ENCODE peak calls at places on chromosomes 13 and 19, in nine cellular contexts. M, O, A, U, B, I, K, T and F are unnamed samples.
A peak's percentile ranks its signal among the peaks of the same experiment; 100 is the strongest.

GRCh38 chr19:33085570-33086128 is 4.7 kb downstream of the GPATCH1 start:
- DNase-seq in M (no peak), A (no peak), U (no peak), B (no peak), K (no peak), T (no peak), O (no peak), I (no peak), F (no peak)

GRCh38 chr19:49475995-49476880 is 2.2 kb downstream of the FLT3LG start:
- DNase-seq in T (peak; percentile 78), K (peak; percentile 75), U (no peak), M (no peak), A (peak; percentile 48), O (no peak), B (peak; percentile 86), I (peak; percentile 80), F (no peak)

GRCh38 chr13:52010890-52011689 is at the start of gene ATP7B:
- DNase-seq in T (no peak), B (no peak), I (no peak), M (no peak), O (no peak), A (no peak), U (no peak), K (peak; percentile 14), F (no peak)

GRCh38 chr19:33192010-33192409 is 2.1 kb upstream of the LRP3 start:
- DNase-seq in I (peak; percentile 5), M (peak; percentile 52), B (peak; percentile 50), T (no peak), A (no peak), U (no peak), O (no peak), K (no peak), F (no peak)

GRCh38 chr13:45393941-45394570 is 24.1 kb downstream of the SLC25A30 start:
- DNase-seq in T (peak; percentile 61), B (no peak), A (no peak), M (no peak), U (no peak), I (no peak), O (peak; percentile 54), K (peak; percentile 40), F (no peak)

GRCh38 chr19:3024509-3024869 is 4.6 kb downstream of the TLE2 start:
- DNase-seq in B (no peak), O (no peak), I (no peak), U (no peak), M (no peak), K (no peak), A (no peak), T (no peak), F (no peak)

GRCh38 chr13:107845911-107846310 is 369.4 kb downstream of the LIG4 start:
- DNase-seq in B (no peak), K (no peak), O (no peak), M (no peak), T (no peak), I (no peak), U (no peak), A (no peak), F (no peak)

GRCh38 chr13:27654059-27654458 is 32.4 kb downstream of the POLR1D start:
- DNase-seq in M (no peak), O (no peak), B (no peak), U (no peak), A (no peak), I (no peak), T (no peak), K (no peak), F (no peak)

GRCh38 chr19:5150902-5151741 is 182.2 kb downstream of the KDM4B start:
- DNase-seq in U (peak; percentile 49), K (no peak), I (peak; percentile 55), M (peak; percentile 54), B (peak; percentile 71), O (no peak), A (no peak), T (no peak), F (no peak)
- H3K4me3 ChIP-seq in U (no peak overlapping the region), K (no peak overlapping the region), I (no peak overlapping the region), M (no peak overlapping the region), B (no peak overlapping the region), O (no peak overlapping the region), A (no peak overlapping the region), T (no peak overlapping the region), F (no peak overlapping the region)

GRCh38 chr19:24142771-24143170 is 55.8 kb downstream of the ZNF254 start:
- DNase-seq in T (no peak), U (no peak), O (no peak), A (no peak), K (no peak), I (no peak), M (no peak), B (no peak), F (no peak)

GRCh38 chr19:24140099-24140498 is 53.1 kb downstream of the ZNF254 start:
- DNase-seq in M (no peak), K (no peak), O (peak; percentile 96), B (no peak), T (no peak), I (no peak), U (no peak), A (no peak), F (peak; percentile 83)

GRCh38 chr19:24140591-24140990 is 53.6 kb downstream of the ZNF254 start:
- DNase-seq in A (no peak), U (no peak), B (no peak), I (no peak), K (no peak), O (no peak), T (no peak), M (no peak), F (no peak)

DNA sequence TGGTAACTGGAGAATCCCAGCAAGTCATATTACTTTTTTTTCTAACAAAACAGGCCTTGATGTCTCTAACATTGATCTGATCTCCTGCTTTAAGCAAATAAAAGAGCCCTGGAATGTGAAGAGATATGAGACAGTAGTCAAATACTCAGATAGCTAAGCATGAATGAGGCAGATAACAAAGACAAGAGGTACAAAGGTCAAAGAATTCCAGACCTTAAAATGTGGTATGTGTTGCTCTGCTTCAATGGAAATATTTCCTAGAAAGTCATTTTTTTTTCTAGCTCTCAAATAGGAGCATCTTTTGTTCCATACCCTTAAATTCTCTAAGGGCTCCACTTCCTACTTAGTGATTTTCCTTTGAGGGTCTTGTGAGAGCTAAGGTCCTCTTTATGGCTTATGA is 54.6 kb downstream of the ZNF254 start:
- DNase-seq in B (no peak), U (no peak), M (no peak), I (no peak), O (no peak), A (no peak), T (no peak), K (no peak), F (no peak)
- H3K9me3 ChIP-seq in B (peaks cover 26% of the 10 kb centered on the region), U (peaks cover 12% of the 10 kb centered on the region), M (peaks cover 76% of the 10 kb centered on the region), I (peaks cover 66% of the 10 kb centered on the region), O (peaks cover 25% of the 10 kb centered on the region), A (peaks cover 28% of the 10 kb centered on the region), T (peaks cover 35% of the 10 kb centered on the region), K (peaks cover 43% of the 10 kb centered on the region), F (peaks cover 42% of the 10 kb centered on the region)

GRCh38 chr13:99686944-99687382 is 185.7 kb downstream of the TM9SF2 start:
- DNase-seq in A (no peak), M (no peak), B (no peak), I (no peak), O (no peak), U (no peak), T (no peak), K (no peak), F (no peak)
- H3K4me3 ChIP-seq in A (no peak overlapping the region), M (no peak overlapping the region), B (no peak overlapping the region), I (no peak overlapping the region), O (no peak overlapping the region), U (no peak overlapping the region), T (no peak overlapping the region), K (no peak overlapping the region), F (no peak overlapping the region)

DNA sequence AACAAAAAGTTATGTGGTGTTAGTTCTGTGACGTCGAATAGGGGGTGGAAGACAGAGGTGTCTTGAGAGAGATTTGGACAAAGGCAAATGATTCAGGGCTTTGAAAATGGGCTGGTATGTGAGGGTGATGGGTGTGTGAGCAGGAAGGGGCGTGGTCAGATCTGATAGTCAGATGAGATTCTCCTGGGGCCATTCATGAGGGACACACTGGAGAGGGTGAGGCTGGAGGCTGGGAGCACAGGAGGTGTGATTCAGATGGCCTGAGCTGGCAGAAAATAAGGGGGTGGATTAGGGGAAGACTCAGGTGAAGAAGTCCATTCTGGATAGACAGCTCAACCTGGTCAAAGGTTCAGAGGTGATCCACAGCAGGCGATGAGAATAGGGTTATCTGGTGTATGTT is 28.0 kb downstream of the CYP4F22 start:
- DNase-seq in U (no peak), T (no peak), B (no peak), A (no peak), O (no peak), K (no peak), I (no peak), M (no peak), F (no peak)
- H3K9me3 ChIP-seq in U (peaks cover 4% of the 10 kb centered on the region), T (no peaks in the 10 kb centered on the region), B (peaks cover 3% of the 10 kb centered on the region), A (no peaks in the 10 kb centered on the region), O (peaks cover 2% of the 10 kb centered on the region), K (no peaks in the 10 kb centered on the region), I (peaks cover 15% of the 10 kb centered on the region), M (no peaks in the 10 kb centered on the region), F (peaks cover 2% of the 10 kb centered on the region)

DNA sequence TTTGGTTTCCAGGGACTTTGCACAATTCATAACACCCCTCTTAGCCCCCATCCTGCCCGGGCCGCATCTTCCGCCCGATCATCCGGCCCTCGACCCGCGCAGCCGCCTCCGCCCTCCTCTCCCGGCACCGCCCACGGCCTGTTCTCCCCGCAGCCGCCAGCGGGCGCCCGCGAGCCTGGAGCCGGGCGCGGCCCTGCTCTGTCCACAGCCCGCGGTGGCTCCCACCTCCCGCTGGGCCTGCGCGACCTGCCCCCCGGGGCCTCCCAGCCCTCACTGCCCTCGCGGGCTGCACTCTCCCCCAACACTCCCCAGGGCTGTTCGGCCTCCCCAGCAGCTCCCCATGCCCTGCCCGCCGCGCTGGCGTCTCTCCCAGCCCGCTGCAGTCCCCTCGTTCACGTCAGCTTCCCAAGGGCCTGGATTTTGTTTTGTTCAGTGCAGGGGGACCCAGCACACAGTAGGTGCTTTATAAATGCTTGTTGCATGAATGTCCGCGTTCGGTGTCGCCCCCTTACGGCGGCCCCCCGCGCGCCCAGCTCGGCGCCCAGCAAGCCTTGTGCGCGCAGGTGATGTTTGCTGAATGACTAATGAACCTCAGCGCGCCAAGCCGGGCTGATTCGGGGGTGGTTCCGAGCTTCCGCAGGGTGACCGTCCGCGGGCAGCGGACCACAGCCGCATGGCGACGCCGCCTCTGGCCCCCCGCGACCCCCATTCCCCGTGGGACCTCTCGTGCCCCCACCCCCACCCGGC is 4.6 kb upstream of the APC2 start:
- DNase-seq in K (peak; percentile 78), U (no peak), M (peak; percentile 89), O (peak; percentile 35), B (peak; percentile 90), T (peak; percentile 94), A (peak; percentile 62), I (peak; percentile 89), F (no peak)
- H3K4me3 ChIP-seq in K (peak overlapping the region; percentile 48), U (peak overlapping the region; percentile 9), M (peak overlapping the region; percentile 42), O (peak overlapping the region; percentile 47), B (no peak overlapping the region), T (peak overlapping the region; percentile 70), A (peak overlapping the region; percentile 10), I (peak overlapping the region; percentile 41), F (peak overlapping the region; percentile 55)

GRCh38 chr19:54729416-54730188 is 5.4 kb downstream of the KIR3DL3 start:
- DNase-seq in I (no peak), U (no peak), A (no peak), K (no peak), O (no peak), M (no peak), T (no peak), B (no peak), F (no peak)
- H3K9me3 ChIP-seq in I (peaks cover 10% of the 10 kb centered on the region), U (no peaks in the 10 kb centered on the region), A (no peaks in the 10 kb centered on the region), K (no peaks in the 10 kb centered on the region), O (peaks cover 34% of the 10 kb centered on the region), M (no peaks in the 10 kb centered on the region), T (no peaks in the 10 kb centered on the region), B (peaks cover 1% of the 10 kb centered on the region), F (peaks cover 49% of the 10 kb centered on the region)